ENCODE peak calls at places on chromosome 9, in four cellular contexts. M is heart right ventricle, Y is psoas muscle, C is cardiac muscle cell. R is an unnamed sample. For H3K4me1, the result is how much of the 10 kb centered on the place peaks cover.

GRCh38 chr9:117247271-117247670 is 167.6 kb downstream of the ASTN2 start:
- DNase-seq in M (no peak), C (peak), Y (no peak), R (no peak)

GRCh38 chr9:29456940-29457339 is 1883.7 kb upstream of the C9orf72 start:
- DNase-seq in M (no peak), Y (no peak), C (peak), R (no peak)

GRCh38 chr9:95305770-95306492 is 11.6 kb downstream of the FANCC start:
- DNase-seq in Y (no peak), M (no peak), C (no peak), R (no peak)

GRCh38 chr9:21326526-21327139 is 8.6 kb downstream of the KLHL9 start:
- DNase-seq in M (no peak), Y (no peak), C (peak), R (no peak)

GRCh38 chr9:69671291-69671903 is 774 bp downstream of the APBA1 start:
- DNase-seq in C (no peak), Y (no peak), M (peak), R (peak)

GRCh38 chr9:16356196-16356765 is 514.2 kb downstream of the BNC2 start:
- DNase-seq in M (no peak), Y (no peak), C (no peak), R (no peak)

GRCh38 chr9:80025131-80025530 is 453.4 kb downstream of the TLE4 start:
- DNase-seq in Y (no peak), C (no peak), M (no peak), R (no peak)

GRCh38 chr9:13845460-13845859 is 468.5 kb downstream of the NFIB start:
- DNase-seq in C (peak), Y (no peak), M (no peak), R (no peak)

GRCh38 chr9:6330958-6331634 is 2.9 kb downstream of the TPD52L3 start:
- DNase-seq in Y (no peak), C (no peak), M (no peak), R (no peak)

GRCh38 chr9:6566409-6567139 is 79.0 kb downstream of the GLDC start:
- DNase-seq in M (peak), Y (no peak), C (peak), R (peak)

GRCh38 chr9:82580921-82581320 is 482.0 kb downstream of the RASEF start:
- DNase-seq in M (no peak), C (no peak), Y (no peak), R (no peak)

GRCh38 chr9:130995399-130995941 is 13.5 kb upstream of the LAMC3 start:
- DNase-seq in Y (peak), M (peak), C (peak), R (no peak)

GRCh38 chr9:13143281-13143680 is 136.2 kb downstream of the MPDZ start:
- DNase-seq in M (no peak), C (no peak), Y (no peak), R (no peak)

GRCh38 chr9:130794923-130795495 is 40.0 kb upstream of the ABL1 start:
- DNase-seq in M (no peak), C (no peak), Y (no peak), R (no peak)

GRCh38 chr9:93815135-93815534 is 140.0 kb downstream of the BARX1 start:
- DNase-seq in Y (no peak), C (no peak), M (no peak), R (no peak)

GRCh38 chr9:131640438-131641181 is 95.3 kb downstream of the PRRT1B start:
- DNase-seq in Y (no peak), C (peak), M (no peak), R (peak)

GRCh38 chr9:16268037-16269010 is 602.1 kb downstream of the BNC2 start:
- DNase-seq in C (peak), Y (no peak), M (no peak), R (no peak)

GRCh38 chr9:75891277-75892167 is 1.0 kb downstream of the PCSK5 start:
- DNase-seq in Y (peak), C (peak), M (peak), R (peak)

GRCh38 chr9:91006046-91006445 is 204.4 kb downstream of the SYK start:
- DNase-seq in M (no peak), Y (no peak), C (no peak), R (no peak)

GRCh38 chr9:125444166-125444565 is 182.5 kb downstream of the GAPVD1 start:
- DNase-seq in C (no peak), Y (no peak), M (no peak), R (no peak)

GRCh38 chr9:98775831-98776441 is 20.4 kb downstream of the ANKS6 start:
- DNase-seq in Y (no peak), M (peak), C (peak), R (peak)

GRCh38 chr9:127977877-127978647 is 2.7 kb downstream of the EEIG1 start:
- DNase-seq in Y (peak), C (peak), M (peak), R (peak)

GRCh38 chr9:108761530-108762347 is 94.0 kb downstream of the ACTL7B start:
- DNase-seq in C (peak), M (peak), Y (peak), R (no peak)

GRCh38 chr9:108813951-108814601 is 41.7 kb downstream of the ACTL7B start:
- DNase-seq in C (peak), Y (no peak), M (peak), R (no peak)

GRCh38 chr9:38067892-38068615 is 973 bp downstream of the SHB start:
- DNase-seq in Y (peak), M (no peak), C (no peak), R (no peak)

GRCh38 chr9:41229408-41230401 is 40.6 kb upstream of the ZNG1F start:
- DNase-seq in M (no peak), C (peak), Y (no peak), R (no peak)

GRCh38 chr9:132020845-132021510 is 58.7 kb downstream of the MED27 start:
- DNase-seq in Y (no peak), C (no peak), M (no peak), R (no peak)

GRCh38 chr9:124764774-124765438 is 6.2 kb downstream of the NR6A1 start:
- DNase-seq in M (no peak), C (peak), Y (no peak), R (no peak)

GRCh38 chr9:92527832-92528536 is 7.8 kb downstream of the ECM2 start:
- DNase-seq in C (no peak), Y (no peak), M (peak), R (no peak)

GRCh38 chr9:127898433-127899199 is 787 bp downstream of the ST6GALNAC6 start:
- DNase-seq in Y (peak), C (peak), M (peak), R (peak)

GRCh38 chr9:112743216-112743835 is 7.2 kb upstream of the SNX30 start:
- DNase-seq in M (no peak), C (no peak), Y (no peak), R (no peak)
- TF ChIP-seq CTCF in M (no peak), C (peak), Y (no peak), R (no peak)

GRCh38 chr9:101795147-101795546 is 56.7 kb upstream of the GRIN3A start:
- DNase-seq in C (no peak), M (no peak), Y (no peak), R (no peak)

GRCh38 chr9:101796044-101796443 is 57.6 kb upstream of the GRIN3A start:
- DNase-seq in M (no peak), C (no peak), Y (no peak), R (no peak)

GRCh38 chr9:101792475-101792874 is 54.0 kb upstream of the GRIN3A start:
- DNase-seq in C (no peak), Y (no peak), M (no peak), R (no peak)

GRCh38 chr9:101791938-101792337 is 53.5 kb upstream of the GRIN3A start:
- DNase-seq in M (no peak), Y (no peak), C (peak), R (no peak)

DNA sequence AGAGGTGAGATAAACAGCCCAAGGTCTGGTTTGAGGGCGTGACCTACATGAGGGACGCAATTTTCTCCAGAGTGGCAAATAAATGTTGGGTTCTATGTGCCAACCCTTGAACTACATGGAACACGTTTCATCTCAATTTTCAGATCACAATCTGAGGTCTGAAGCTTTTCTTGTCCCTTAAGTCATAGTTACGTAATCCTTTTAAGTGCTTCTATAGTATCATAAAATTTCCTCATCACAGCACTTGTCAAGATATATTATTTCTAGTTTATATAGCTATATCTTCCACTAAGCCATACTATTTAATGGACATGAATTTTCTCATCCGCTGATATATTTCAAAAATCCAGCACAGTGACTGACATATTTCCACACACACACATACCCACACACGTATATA is 53.1 kb upstream of the GRIN3A start:
- DNase-seq in Y (no peak), C (no peak), M (no peak), R (no peak)
- H3K4me1 ChIP-seq in Y (under half), C (under half), M (under half), R (under half)

DNA sequence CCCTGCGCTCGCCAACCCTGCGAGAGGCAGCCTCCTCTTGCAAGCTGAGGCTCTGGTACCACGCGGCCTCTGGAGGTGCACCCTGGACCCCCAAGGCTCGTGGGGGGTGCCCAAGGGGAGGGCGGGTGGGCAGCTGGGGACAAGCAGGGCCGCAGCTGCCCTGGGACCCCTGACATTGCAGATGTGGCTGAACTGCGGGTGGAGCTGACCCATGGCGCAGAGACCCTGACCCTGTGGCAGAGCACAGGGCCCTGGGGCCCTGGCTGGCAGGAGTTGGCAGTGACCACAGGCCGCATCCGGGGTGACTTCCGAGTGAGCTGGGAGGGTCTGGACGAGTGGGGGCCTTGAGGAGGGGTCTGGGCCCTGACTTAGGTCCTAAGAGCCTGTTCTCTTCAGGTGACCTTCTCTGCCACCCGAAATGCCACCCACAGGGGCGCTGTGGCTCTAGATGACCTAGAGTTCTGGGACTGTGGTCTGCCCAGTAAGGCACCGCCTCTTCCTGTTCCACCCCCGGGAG is 1.5 kb downstream of the MAMDC4 start:
- DNase-seq in C (no peak), Y (peak), M (no peak), R (no peak)
- TF ChIP-seq CTCF in C (no peak), Y (no peak), M (no peak), R (no peak)

DNA sequence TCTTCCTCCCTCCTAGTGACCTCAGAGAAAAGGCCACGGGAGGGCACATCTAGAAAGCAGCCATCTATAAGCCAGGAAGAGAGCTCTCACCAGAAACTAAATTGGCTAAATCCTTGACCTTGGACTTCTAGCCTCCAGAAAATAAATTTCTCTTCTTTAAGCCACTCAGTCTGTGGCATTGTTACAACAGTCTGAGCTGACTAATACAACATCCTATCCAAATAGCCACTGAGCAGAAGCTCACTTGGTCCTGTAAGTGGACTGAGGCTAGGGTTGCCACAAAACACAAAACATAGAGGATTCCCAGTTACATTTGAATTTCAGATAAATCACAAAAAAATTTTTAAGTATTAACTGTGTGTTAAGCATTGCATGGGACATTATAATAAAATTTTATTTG is 383.4 kb downstream of the MLLT3 start:
- DNase-seq in M (no peak), Y (no peak), C (peak), R (no peak)
- H3K4me1 ChIP-seq in M (under half), Y (under half), C (under half), R (under half)

GRCh38 chr9:18824095-18824666 is 208.8 kb downstream of the SAXO1 start:
- DNase-seq in M (no peak), C (peak), Y (no peak), R (no peak)
- TF ChIP-seq CTCF in M (peak), C (peak), Y (no peak), R (no peak)

GRCh38 chr9:121731090-121731489 is 79.7 kb downstream of the DAB2IP start:
- DNase-seq in M (no peak), Y (no peak), C (no peak), R (no peak)
- H3K4me1 ChIP-seq in M (half or more), Y (half or more), C (under half), R (under half)

DNA sequence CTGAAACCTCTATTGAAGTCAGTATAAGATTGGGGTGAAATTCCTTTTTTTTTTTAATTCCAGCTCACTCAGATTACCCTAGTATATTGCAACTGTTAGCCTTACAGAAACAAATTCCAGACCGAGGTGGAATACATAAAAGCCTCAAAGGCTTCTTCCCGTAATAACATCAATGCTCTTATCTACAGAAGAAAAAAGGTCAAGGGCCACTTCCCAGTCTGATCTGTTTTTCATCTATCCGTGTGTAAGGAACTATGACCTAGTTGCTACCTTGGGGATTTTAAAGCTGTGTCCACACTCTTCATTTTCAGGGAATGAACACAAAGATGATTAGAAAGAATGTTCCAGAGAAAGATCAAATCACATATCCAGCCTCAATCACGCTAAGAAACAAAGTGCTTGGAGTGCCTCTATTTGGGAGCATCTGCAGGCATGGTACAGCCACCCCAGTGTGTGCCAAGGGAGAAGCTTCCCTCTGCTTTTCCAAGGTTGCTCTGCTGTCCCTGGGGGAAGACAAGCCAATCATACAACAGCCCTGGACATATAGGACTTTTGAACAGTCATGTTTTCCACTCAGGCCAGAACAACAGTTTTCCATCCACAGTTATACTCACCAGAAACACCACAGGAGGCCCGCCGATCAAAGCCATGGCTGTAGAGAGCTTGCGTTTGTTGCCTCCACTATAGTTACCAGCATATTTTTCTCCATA is 23.5 kb downstream of the NIPSNAP3B start:
- DNase-seq in Y (no peak), C (no peak), M (no peak), R (no peak)
- TF ChIP-seq CTCF in Y (no peak), C (no peak), M (no peak), R (no peak)

GRCh38 chr9:133112361-133113026 is 8.5 kb downstream of the RALGDS start:
- DNase-seq in M (peak), C (no peak), Y (peak), R (peak)
- H3K4me1 ChIP-seq in M (half or more), C (under half), Y (half or more), R (under half)

DNA sequence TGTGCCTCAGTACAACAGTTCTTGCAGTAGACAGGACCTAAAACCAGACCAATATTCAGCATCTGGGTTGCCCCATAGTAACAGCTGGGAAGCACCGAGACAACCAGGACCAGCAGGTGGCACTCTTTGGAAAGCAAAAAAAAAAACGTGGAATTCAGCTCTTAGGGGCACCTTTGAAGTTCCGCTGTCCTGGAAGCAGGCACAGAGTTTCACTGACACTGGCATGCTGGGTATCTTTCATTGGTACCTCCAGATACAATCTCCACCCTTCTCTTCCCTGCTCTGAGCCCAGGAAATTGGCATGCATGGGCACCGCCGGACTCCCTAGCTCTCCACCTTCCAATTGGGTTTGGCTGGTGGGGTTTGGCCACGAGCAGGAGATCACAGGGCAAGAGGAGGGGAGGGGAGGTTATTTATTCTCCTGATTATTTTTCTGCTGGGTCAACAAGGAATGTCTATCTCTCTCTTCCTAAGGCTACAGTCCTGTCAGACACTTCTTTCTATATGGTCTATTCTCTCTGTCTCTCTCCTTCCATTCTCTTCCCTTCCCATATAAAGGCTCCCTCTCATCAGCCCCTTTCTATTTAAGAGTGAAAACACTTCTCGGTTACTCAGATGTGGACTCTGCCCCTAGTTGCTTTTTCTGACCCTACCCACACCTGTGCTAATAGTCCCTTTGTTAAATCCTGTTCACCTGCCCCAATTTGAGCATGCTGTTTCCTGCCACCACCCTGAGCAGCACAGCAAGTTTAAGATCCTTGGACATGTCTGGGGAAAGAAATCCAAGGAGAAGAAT is 1.9 kb upstream of the IDNK start:
- DNase-seq in M (peak), Y (no peak), C (peak), R (peak)
- TF ChIP-seq CTCF in M (peak), Y (peak), C (peak), R (peak)